ENCODE peak calls at places on chromosome 18, in six cellular contexts. G, R, Y, Q, H and V are unnamed samples.

GRCh38 chr18:40935423-40935822 is 1019.6 kb upstream of the PIK3C3 start:
- DNase-seq in G (no peak), R (no peak), Y (no peak), Q (no peak), H (no peak), V (no peak)

GRCh38 chr18:54444309-54444914 is 86.7 kb downstream of the C18orf54 start:
- DNase-seq in G (no peak), R (peak), Y (no peak), Q (peak), H (no peak), V (peak)

GRCh38 chr18:6561029-6561861 is 146.5 kb upstream of the L3MBTL4 start:
- DNase-seq in G (peak), R (no peak), Y (peak), Q (peak), H (no peak), V (peak)

GRCh38 chr18:51169731-51170130 is 27.8 kb downstream of the MEX3C start:
- DNase-seq in G (no peak), R (no peak), Y (no peak), Q (no peak), H (no peak), V (no peak)

GRCh38 chr18:7577706-7578105 is 10.6 kb downstream of the PTPRM start:
- DNase-seq in G (no peak), R (no peak), Y (no peak), Q (peak), H (no peak), V (no peak)

GRCh38 chr18:22468554-22468891 is 50.8 kb upstream of the CTAGE1 start:
- DNase-seq in G (no peak), R (no peak), Y (no peak), Q (no peak), H (no peak), V (no peak)

GRCh38 chr18:46502444-46502843 is 154.6 kb downstream of the LOXHD1 start:
- DNase-seq in G (no peak), R (no peak), Y (no peak), Q (peak), H (no peak), V (no peak)

GRCh38 chr18:70046207-70046606 is 98.5 kb upstream of the CD226 start:
- DNase-seq in G (no peak), R (no peak), Y (no peak), Q (no peak), H (no peak), V (no peak)

GRCh38 chr18:67359868-67360838 is 156.4 kb downstream of the DSEL start:
- DNase-seq in G (no peak), R (peak), Y (peak), Q (no peak), H (no peak), V (no peak)

GRCh38 chr18:12823892-12824291 is 60.1 kb downstream of the PTPN2 start:
- DNase-seq in G (no peak), R (no peak), Y (no peak), Q (no peak), H (no peak), V (no peak)

GRCh38 chr18:51619283-51619682 is 421.8 kb upstream of the MEX3C start:
- DNase-seq in G (no peak), R (no peak), Y (no peak), Q (no peak), H (no peak), V (no peak)

GRCh38 chr18:36733150-36733549 is 95.7 kb downstream of the TPGS2 start:
- DNase-seq in G (no peak), R (no peak), Y (no peak), Q (no peak), H (no peak), V (no peak)

GRCh38 chr18:25210622-25211021 is 141.3 kb downstream of the ZNF521 start:
- DNase-seq in G (no peak), R (no peak), Y (no peak), Q (no peak), H (no peak), V (no peak)

GRCh38 chr18:76765649-76766048 is 56.7 kb upstream of the ZNF236 start:
- DNase-seq in G (no peak), R (no peak), Y (no peak), Q (no peak), H (no peak), V (no peak)

GRCh38 chr18:25420091-25420490 is 68.1 kb upstream of the ZNF521 start:
- DNase-seq in G (no peak), R (no peak), Y (no peak), Q (no peak), H (no peak), V (peak)

GRCh38 chr18:76467371-76468190 is 27.5 kb downstream of the ZNF516 start:
- DNase-seq in G (no peak), R (peak), Y (no peak), Q (peak), H (no peak), V (no peak)

GRCh38 chr18:9441061-9441460 is 34.3 kb upstream of the RALBP1 start:
- DNase-seq in G (no peak), R (no peak), Y (no peak), Q (no peak), H (no peak), V (no peak)

GRCh38 chr18:1663879-1664705 is 759.4 kb downstream of the ADCYAP1 start:
- DNase-seq in G (peak), R (peak), Y (peak), Q (peak), H (no peak), V (no peak)

GRCh38 chr18:45251236-45251635 is 364.0 kb upstream of the SLC14A2 start:
- DNase-seq in G (no peak), R (no peak), Y (no peak), Q (no peak), H (no peak), V (no peak)

GRCh38 chr18:77108001-77108692 is 24.4 kb downstream of the MBP start:
- DNase-seq in G (no peak), R (no peak), Y (no peak), Q (no peak), H (no peak), V (peak)

GRCh38 chr18:72726201-72726600 is 141.6 kb downstream of the NETO1 start:
- DNase-seq in G (no peak), R (no peak), Y (no peak), Q (no peak), H (no peak), V (no peak)

GRCh38 chr18:2902327-2902726 is 55.5 kb downstream of the EMILIN2 start:
- DNase-seq in G (no peak), R (no peak), Y (peak), Q (peak), H (no peak), V (no peak)

GRCh38 chr18:44579745-44580144 is 100.9 kb upstream of the SETBP1 start:
- DNase-seq in G (no peak), R (no peak), Y (no peak), Q (no peak), H (no peak), V (no peak)

GRCh38 chr18:55088000-55088401 is 128.7 kb upstream of the CCDC68 start:
- DNase-seq in G (no peak), R (no peak), Y (no peak), Q (no peak), H (no peak), V (no peak)

GRCh38 chr18:8654482-8655451 is 45.5 kb downstream of the RAB12 start:
- DNase-seq in G (no peak), R (peak), Y (no peak), Q (peak), H (no peak), V (no peak)

GRCh38 chr18:55549474-55550104 is 38.4 kb downstream of the TCF4 start:
- DNase-seq in G (no peak), R (no peak), Y (no peak), Q (no peak), H (no peak), V (no peak)

GRCh38 chr18:5879479-5879882 is 15.8 kb downstream of the TMEM200C start:
- DNase-seq in G (no peak), R (peak), Y (no peak), Q (no peak), H (no peak), V (no peak)

GRCh38 chr18:69401475-69402218 is 959 bp downstream of the DOK6 start:
- DNase-seq in G (no peak), R (peak), Y (no peak), Q (peak), H (no peak), V (peak)

GRCh38 chr18:74132201-74132600 is 15.4 kb downstream of the FBXO15 start:
- DNase-seq in G (no peak), R (no peak), Y (no peak), Q (no peak), H (no peak), V (no peak)

GRCh38 chr18:74689251-74689650 is 91.6 kb downstream of the ZNF407 start:
- DNase-seq in G (no peak), R (no peak), Y (no peak), Q (no peak), H (no peak), V (no peak)

GRCh38 chr18:3611313-3612038 is 161.5 kb downstream of the TGIF1 start:
- DNase-seq in G (no peak), R (no peak), Y (no peak), Q (peak), H (no peak), V (no peak)

GRCh38 chr18:36534154-36534688 is 236.7 kb downstream of the FHOD3 start:
- DNase-seq in G (no peak), R (no peak), Y (no peak), Q (no peak), H (no peak), V (no peak)

GRCh38 chr18:68837665-68838390 is 39.9 kb downstream of the CCDC102B start:
- DNase-seq in G (no peak), R (no peak), Y (no peak), Q (no peak), H (no peak), V (no peak)

GRCh38 chr18:76459687-76460350 is 35.2 kb downstream of the ZNF516 start:
- DNase-seq in G (peak), R (no peak), Y (peak), Q (peak), H (no peak), V (no peak)

GRCh38 chr18:75213610-75214009 is 3.0 kb downstream of the TSHZ1 start:
- DNase-seq in G (no peak), R (no peak), Y (no peak), Q (no peak), H (no peak), V (no peak)

GRCh38 chr18:36083729-36084128 is 16.4 kb upstream of the RPRD1A start:
- DNase-seq in G (no peak), R (no peak), Y (no peak), Q (no peak), H (no peak), V (no peak)

GRCh38 chr18:60096428-60096827 is 196.6 kb downstream of the PMAIP1 start:
- DNase-seq in G (no peak), R (no peak), Y (no peak), Q (no peak), H (no peak), V (no peak)

GRCh38 chr18:79919089-79919488 is 32.4 kb downstream of the SLC66A2 start:
- DNase-seq in G (peak), R (no peak), Y (no peak), Q (peak), H (no peak), V (no peak)